ENCODE peak calls at places on chromosomes 4 and X, in ten cellular contexts. I, P, A, Y, M, W, U, V, G and E are unnamed samples.

GRCh38 chr4:85777908-85778808 is 303.2 kb downstream of the ARHGAP24 start:
- DNase-seq in I (no peak), P (no peak), A (peak), Y (no peak), M (peak), W (no peak), U (no peak), V (no peak), G (no peak), E (no peak)

GRCh38 chr4:68535976-68536375 is 40.1 kb downstream of the UGT2B17 start:
- DNase-seq in I (no peak), P (no peak), A (no peak), Y (no peak), M (no peak), W (no peak), U (no peak), V (no peak), G (no peak), E (no peak)

GRCh38 chr4:55132775-55133174 is 7.4 kb upstream of the KDR start:
- DNase-seq in I (no peak), P (no peak), A (no peak), Y (no peak), M (no peak), W (peak), U (no peak), V (no peak), G (no peak), E (no peak)

GRCh38 chr4:65538571-65538970 is 131.7 kb downstream of the EPHA5 start:
- DNase-seq in I (no peak), P (no peak), A (peak), Y (no peak), M (no peak), W (no peak), U (no peak), V (no peak), G (no peak), E (no peak)

GRCh38 chrX:16711219-16712115 is 1.0 kb downstream of the CTPS2 start:
- DNase-seq in I (peak), P (no peak), A (peak), Y (no peak), M (no peak), W (peak), U (no peak), V (no peak), G (no peak), E (no peak)

GRCh38 chrX:7891928-7892327 is 35.3 kb downstream of the PNPLA4 start:
- DNase-seq in I (peak), P (peak), A (no peak), Y (no peak), M (no peak), W (no peak), U (no peak), V (no peak), G (no peak), E (no peak)

GRCh38 chrX:147468600-147468999 is 443.1 kb upstream of the FMR1 start:
- DNase-seq in I (no peak), P (no peak), A (no peak), Y (no peak), M (no peak), W (no peak), U (no peak), V (no peak), G (no peak), E (no peak)

GRCh38 chrX:134462927-134463326 is 3.0 kb downstream of the HPRT1 start:
- DNase-seq in I (no peak), P (no peak), A (no peak), Y (no peak), M (no peak), W (no peak), U (no peak), V (no peak), G (no peak), E (no peak)

GRCh38 chr4:146952896-146953295 is 7.2 kb upstream of the TTC29 start:
- DNase-seq in I (no peak), P (no peak), A (no peak), Y (no peak), M (no peak), W (no peak), U (no peak), V (no peak), G (no peak), E (no peak)

GRCh38 chr4:16157609-16158503 is 68.4 kb downstream of the TAPT1 start:
- DNase-seq in I (no peak), P (no peak), A (no peak), Y (no peak), M (no peak), W (peak), U (no peak), V (no peak), G (no peak), E (no peak)

GRCh38 chr4:3614731-3614980 is 82.4 kb upstream of the LRPAP1 start:
- DNase-seq in I (no peak), P (no peak), A (no peak), Y (no peak), M (no peak), W (no peak), U (no peak), V (no peak), G (no peak), E (no peak)

GRCh38 chr4:143035661-143036060 is 149.1 kb upstream of the USP38 start:
- DNase-seq in I (no peak), P (no peak), A (no peak), Y (no peak), M (no peak), W (no peak), U (no peak), V (no peak), G (no peak), E (no peak)

GRCh38 chrX:101079736-101080135 is 1.1 kb downstream of the TMEM35A start:
- DNase-seq in I (no peak), P (no peak), A (no peak), Y (no peak), M (no peak), W (peak), U (no peak), V (no peak), G (no peak), E (no peak)

GRCh38 chrX:69238153-69238959 is 73.1 kb upstream of the PJA1 start:
- DNase-seq in I (no peak), P (peak), A (no peak), Y (no peak), M (no peak), W (no peak), U (no peak), V (no peak), G (no peak), E (no peak)

GRCh38 chr4:7777017-7777710 is 162.5 kb downstream of the AFAP1 start:
- DNase-seq in I (no peak), P (no peak), A (no peak), Y (peak), M (no peak), W (no peak), U (no peak), V (no peak), G (no peak), E (no peak)

GRCh38 chrX:44261286-44261685 is 82.2 kb downstream of the EFHC2 start:
- DNase-seq in I (no peak), P (no peak), A (no peak), Y (no peak), M (no peak), W (no peak), U (no peak), V (no peak), G (no peak), E (no peak)

GRCh38 chrX:19629541-19629940 is 114.2 kb upstream of the MAP3K15 start:
- DNase-seq in I (no peak), P (no peak), A (no peak), Y (no peak), M (no peak), W (no peak), U (no peak), V (no peak), G (no peak), E (no peak)

GRCh38 chr4:140092094-140092820 is 61.7 kb downstream of the MAML3 start:
- DNase-seq in I (peak), P (peak), A (peak), Y (no peak), M (no peak), W (peak), U (peak), V (peak), G (peak), E (peak)

GRCh38 chr4:127580300-127580699 is 52.5 kb upstream of the INTU start:
- DNase-seq in I (no peak), P (no peak), A (no peak), Y (no peak), M (no peak), W (no peak), U (no peak), V (no peak), G (no peak), E (no peak)

GRCh38 chr4:155687380-155687982 is 20.8 kb downstream of the GUCY1A1 start:
- DNase-seq in I (no peak), P (no peak), A (no peak), Y (no peak), M (no peak), W (no peak), U (no peak), V (no peak), G (no peak), E (no peak)

GRCh38 chr4:8294036-8294435 is 24.5 kb downstream of the HTRA3 start:
- DNase-seq in I (no peak), P (no peak), A (no peak), Y (peak), M (no peak), W (no peak), U (no peak), V (peak), G (no peak), E (no peak)

GRCh38 chr4:13704020-13704419 is 76.5 kb upstream of the BOD1L1 start:
- DNase-seq in I (no peak), P (no peak), A (no peak), Y (no peak), M (no peak), W (no peak), U (no peak), V (no peak), G (no peak), E (no peak)

GRCh38 chr4:76943790-76944189 is 5.8 kb upstream of the SEPTIN11 start:
- DNase-seq in I (no peak), P (no peak), A (peak), Y (no peak), M (no peak), W (no peak), U (no peak), V (no peak), G (no peak), E (no peak)

GRCh38 chrX:129665916-129666644 is 11.3 kb upstream of the APLN start:
- DNase-seq in I (no peak), P (no peak), A (peak), Y (no peak), M (no peak), W (peak), U (no peak), V (no peak), G (no peak), E (no peak)

GRCh38 chr4:40193018-40193571 is 3.7 kb upstream of the RHOH start:
- DNase-seq in I (no peak), P (no peak), A (no peak), Y (no peak), M (peak), W (no peak), U (no peak), V (no peak), G (no peak), E (no peak)

GRCh38 chrX:97397371-97397770 is 513.7 kb downstream of the RPA4 start:
- DNase-seq in I (no peak), P (no peak), A (no peak), Y (no peak), M (peak), W (no peak), U (no peak), V (no peak), G (no peak), E (no peak)

GRCh38 chrX:41084044-41084359 is 1.2 kb upstream of the USP9X start:
- DNase-seq in I (no peak), P (no peak), A (no peak), Y (no peak), M (no peak), W (no peak), U (no peak), V (no peak), G (no peak), E (no peak)

GRCh38 chr4:171932238-171932637 is 119.0 kb downstream of the GALNTL6 start:
- DNase-seq in I (no peak), P (no peak), A (no peak), Y (no peak), M (no peak), W (no peak), U (no peak), V (no peak), G (no peak), E (no peak)

GRCh38 chrX:70970482-70970999 is 39.6 kb upstream of the SLC7A3 start:
- DNase-seq in I (no peak), P (no peak), A (peak), Y (no peak), M (peak), W (peak), U (no peak), V (no peak), G (no peak), E (no peak)

GRCh38 chrX:431032-431431 is 44.3 kb upstream of the PPP2R3B start:
- DNase-seq in I (no peak), P (no peak), A (no peak), Y (no peak), M (no peak), W (no peak), U (no peak), V (peak), G (no peak), E (no peak)

GRCh38 chrX:69185886-69186285 is 20.6 kb upstream of the PJA1 start:
- DNase-seq in I (no peak), P (no peak), A (no peak), Y (no peak), M (no peak), W (no peak), U (no peak), V (no peak), G (no peak), E (no peak)

GRCh38 chr4:14169460-14169859 is 541.9 kb upstream of the BOD1L1 start:
- DNase-seq in I (no peak), P (no peak), A (peak), Y (no peak), M (no peak), W (no peak), U (no peak), V (no peak), G (no peak), E (no peak)

GRCh38 chr4:133866328-133866699 is 335.3 kb downstream of the PABPC4L start:
- DNase-seq in I (no peak), P (no peak), A (no peak), Y (no peak), M (no peak), W (no peak), U (no peak), V (no peak), G (no peak), E (no peak)
- H3K4me3 ChIP-seq in I (no peak), P (no peak), A (no peak), Y (no peak), M (no peak), W (no peak), U (no peak), V (no peak), G (no peak), E (no peak)

DNA sequence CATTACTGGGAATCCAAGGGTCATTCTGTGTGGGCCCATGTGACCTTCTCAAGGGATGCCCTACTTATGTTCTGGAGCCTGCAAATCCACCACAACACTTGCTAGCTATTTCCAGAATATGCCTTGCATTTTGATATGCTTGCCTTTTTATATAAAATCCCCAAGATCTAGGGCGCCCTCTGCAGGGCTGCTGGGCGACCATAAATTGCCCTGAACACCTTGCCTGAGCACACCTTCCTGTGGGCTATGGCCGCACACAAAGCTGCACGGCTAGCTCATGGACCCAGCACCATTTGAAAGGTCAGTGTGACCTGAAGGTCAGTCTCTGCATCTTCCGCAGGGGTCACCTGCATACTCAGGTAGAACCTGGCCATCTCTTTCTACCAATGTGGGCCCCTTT is 311.7 kb downstream of the NLGN4X start:
- DNase-seq in I (no peak), P (no peak), A (no peak), Y (no peak), M (no peak), W (peak), U (no peak), V (no peak), G (no peak), E (no peak)
- TF ChIP-seq CTCF in I (no peak), P (no peak), A (no peak), Y (no peak), M (peak), W (peak), U (no peak), V (no peak), G (no peak), E (no peak)

GRCh38 chrX:10008483-10009056 is 41.4 kb downstream of the CLDN34 start:
- DNase-seq in I (no peak), P (no peak), A (peak), Y (no peak), M (no peak), W (no peak), U (no peak), V (no peak), G (no peak), E (no peak)

GRCh38 chrX:10011991-10012390 is 44.8 kb downstream of the CLDN34 start:
- DNase-seq in I (no peak), P (no peak), A (peak), Y (no peak), M (no peak), W (peak), U (no peak), V (peak), G (no peak), E (no peak)

GRCh38 chrX:10010686-10011085 is 43.5 kb downstream of the CLDN34 start:
- DNase-seq in I (no peak), P (no peak), A (peak), Y (no peak), M (no peak), W (no peak), U (no peak), V (no peak), G (no peak), E (no peak)

GRCh38 chrX:10012776-10013175 is 45.6 kb downstream of the CLDN34 start:
- DNase-seq in I (no peak), P (no peak), A (no peak), Y (no peak), M (no peak), W (no peak), U (no peak), V (no peak), G (no peak), E (no peak)

GRCh38 chrX:10011261-10011931 is 44.2 kb downstream of the CLDN34 start:
- DNase-seq in I (no peak), P (no peak), A (peak), Y (no peak), M (no peak), W (peak), U (no peak), V (no peak), G (no peak), E (no peak)
- H3K27ac ChIP-seq in I (no peak), P (peak), A (peak), Y (no peak), M (no peak), W (peak), U (peak), V (peak), G (no peak), E (no peak)

GRCh38 chr4:175215657-175216056 is 297.5 kb downstream of the ADAM29 start:
- DNase-seq in I (no peak), P (no peak), A (no peak), Y (no peak), M (no peak), W (peak), U (no peak), V (no peak), G (no peak), E (no peak)
- H3K4me3 ChIP-seq in I (no peak), P (no peak), A (no peak), Y (no peak), M (no peak), W (no peak), U (no peak), V (no peak), G (no peak), E (no peak)

GRCh38 chr4:173001571-173001970 is 167.0 kb upstream of the GALNT7 start:
- DNase-seq in I (no peak), P (no peak), A (no peak), Y (no peak), M (no peak), W (no peak), U (no peak), V (no peak), G (no peak), E (no peak)
- TF ChIP-seq CTCF in I (no peak), P (no peak), A (no peak), Y (no peak), M (no peak), W (no peak), U (no peak), V (no peak), G (no peak), E (no peak)

GRCh38 chr4:110129544-110129943 is 68.9 kb downstream of the ELOVL6 start:
- DNase-seq in I (no peak), P (no peak), A (no peak), Y (no peak), M (no peak), W (no peak), U (no peak), V (no peak), G (no peak), E (no peak)
- H3K27ac ChIP-seq in I (no peak), P (no peak), A (no peak), Y (no peak), M (no peak), W (no peak), U (no peak), V (no peak), G (no peak), E (no peak)

DNA sequence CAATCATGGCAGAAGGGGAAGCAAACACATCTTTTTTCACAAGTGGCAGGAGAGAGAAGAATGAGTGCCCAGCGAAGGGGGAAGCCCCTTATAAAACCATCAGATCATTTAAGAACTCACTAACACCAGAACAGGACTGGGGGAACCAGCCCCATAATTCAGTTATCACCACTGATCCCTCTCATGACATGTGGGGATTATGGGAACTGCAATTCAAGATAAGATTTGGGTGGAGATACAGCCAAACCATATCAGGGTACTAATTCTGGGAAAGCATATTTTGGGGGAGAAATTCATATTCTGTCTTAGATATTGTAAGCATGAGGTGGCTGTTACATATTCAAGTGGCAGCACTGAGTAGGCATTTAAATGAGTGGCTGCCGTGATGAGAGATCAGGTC is 87.8 kb downstream of the RAPGEF2 start:
- DNase-seq in I (no peak), P (no peak), A (no peak), Y (no peak), M (no peak), W (no peak), U (no peak), V (no peak), G (no peak), E (no peak)
- H3K4me3 ChIP-seq in I (no peak), P (no peak), A (no peak), Y (no peak), M (no peak), W (no peak), U (no peak), V (no peak), G (no peak), E (no peak)

GRCh38 chr4:151489462-151490203 is 80.7 kb downstream of the FHIP1A start:
- DNase-seq in I (no peak), P (no peak), A (no peak), Y (no peak), M (no peak), W (peak), U (no peak), V (peak), G (no peak), E (no peak)
- TF ChIP-seq CTCF in I (no peak), P (no peak), A (no peak), Y (no peak), M (no peak), W (peak), U (no peak), V (peak), G (no peak), E (no peak)